ENCODE peak calls at places on chromosomes 3 and 15, in eight cellular contexts. W, H, O, V, B, Y, C and I are unnamed samples.

GRCh38 chr3:175146258-175146657 is 287.1 kb downstream of the NAALADL2 start:
- DNase-seq in W (no peak), H (no peak), O (no peak), V (no peak), B (no peak), Y (no peak), C (no peak), I (no peak)

GRCh38 chr3:48429416-48430358 is at the start of gene PLXNB1:
- DNase-seq in W (peak; percentile 62), H (peak; percentile 76), O (peak; percentile 65), V (peak; percentile 92), B (peak; percentile 75), Y (peak; percentile 47), C (peak; percentile 94), I (peak; percentile 58)

GRCh38 chr3:128490650-128491070 is 2.3 kb downstream of the GATA2 start:
- DNase-seq in W (no peak), H (no peak), O (no peak), V (no peak), B (no peak), Y (no peak), C (peak; percentile 78), I (no peak)

GRCh38 chr3:32078085-32078634 is 28.3 kb upstream of the GPD1L start:
- DNase-seq in W (no peak), H (no peak), O (no peak), V (no peak), B (no peak), Y (no peak), C (no peak), I (no peak)

GRCh38 chr15:58224068-58224467 is 85.9 kb downstream of the AQP9 start:
- DNase-seq in W (no peak), H (no peak), O (no peak), V (no peak), B (no peak), Y (no peak), C (no peak), I (peak; percentile 57)

GRCh38 chr3:154060606-154061380 is 60.4 kb upstream of the ARHGEF26 start:
- DNase-seq in W (no peak), H (no peak), O (no peak), V (no peak), B (peak; percentile 78), Y (no peak), C (no peak), I (no peak)

GRCh38 chr3:181660337-181660736 is 51.4 kb upstream of the SOX2 start:
- DNase-seq in W (no peak), H (no peak), O (no peak), V (no peak), B (no peak), Y (no peak), C (no peak), I (no peak)

GRCh38 chr15:42741710-42742109 is 4.8 kb upstream of the CDAN1 start:
- DNase-seq in W (no peak), H (no peak), O (no peak), V (no peak), B (no peak), Y (no peak), C (no peak), I (no peak)

GRCh38 chr3:37453393-37454391 is 279.3 kb upstream of the LRRFIP2 start:
- DNase-seq in W (no peak), H (peak; percentile 40), O (no peak), V (peak; percentile 82), B (no peak), Y (no peak), C (peak; percentile 83), I (peak; percentile 79)

GRCh38 chr3:158808697-158809096 is 6.8 kb downstream of the MFSD1 start:
- DNase-seq in W (no peak), H (no peak), O (peak; percentile 74), V (peak; percentile 16), B (peak; percentile 88), Y (no peak), C (no peak), I (no peak)

GRCh38 chr3:86990171-86990733 is 697 bp downstream of the VGLL3 start:
- DNase-seq in W (no peak), H (no peak), O (no peak), V (peak; percentile 81), B (no peak), Y (peak; percentile 53), C (peak; percentile 70), I (no peak)

GRCh38 chr15:66800584-66801235 is 98.7 kb downstream of the SMAD6 start:
- DNase-seq in W (no peak), H (no peak), O (no peak), V (no peak), B (peak; percentile 15), Y (peak; percentile 38), C (no peak), I (no peak)

GRCh38 chr3:53675022-53675697 is 171.1 kb downstream of the CHDH start:
- DNase-seq in W (no peak), H (no peak), O (no peak), V (no peak), B (no peak), Y (no peak), C (no peak), I (no peak)

GRCh38 chr3:146177072-146177936 is 16.3 kb upstream of the PLOD2 start:
- DNase-seq in W (no peak), H (no peak), O (no peak), V (no peak), B (no peak), Y (no peak), C (no peak), I (peak; percentile 12)

GRCh38 chr3:150497956-150498355 is 48.3 kb downstream of the SERP1 start:
- DNase-seq in W (no peak), H (no peak), O (no peak), V (no peak), B (peak; percentile 59), Y (peak; percentile 24), C (no peak), I (no peak)

DNA sequence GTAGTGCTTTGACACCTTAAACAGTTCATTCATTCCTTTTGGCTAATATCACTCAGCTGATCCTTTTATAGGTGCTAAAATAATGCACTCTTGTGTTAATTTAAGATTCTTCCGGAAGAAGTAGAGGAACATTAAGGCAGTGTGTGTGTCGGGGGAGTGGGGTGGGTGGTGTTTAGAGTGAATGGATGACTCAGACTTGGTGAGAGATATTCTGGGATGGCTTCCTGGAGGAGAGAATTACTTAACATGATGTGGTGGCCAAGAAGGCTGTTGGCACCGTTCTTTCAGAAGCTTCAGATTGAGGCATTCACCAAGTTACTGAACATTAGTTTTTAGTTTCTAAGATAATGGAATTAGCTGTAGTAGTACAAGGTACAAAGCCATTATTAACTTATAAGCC is 125.6 kb upstream of the ROPN1 start:
- DNase-seq in W (no peak), H (no peak), O (no peak), V (no peak), B (peak; percentile 82), Y (peak; percentile 6), C (no peak), I (no peak)
- H3K27ac ChIP-seq in W (no peak overlapping the region), H (no peak overlapping the region), O (no peak overlapping the region), V (no peak overlapping the region), B (peak overlapping the region; percentile 6), Y (no peak overlapping the region), C (no peak overlapping the region), I (peak overlapping the region; percentile 68)

DNA sequence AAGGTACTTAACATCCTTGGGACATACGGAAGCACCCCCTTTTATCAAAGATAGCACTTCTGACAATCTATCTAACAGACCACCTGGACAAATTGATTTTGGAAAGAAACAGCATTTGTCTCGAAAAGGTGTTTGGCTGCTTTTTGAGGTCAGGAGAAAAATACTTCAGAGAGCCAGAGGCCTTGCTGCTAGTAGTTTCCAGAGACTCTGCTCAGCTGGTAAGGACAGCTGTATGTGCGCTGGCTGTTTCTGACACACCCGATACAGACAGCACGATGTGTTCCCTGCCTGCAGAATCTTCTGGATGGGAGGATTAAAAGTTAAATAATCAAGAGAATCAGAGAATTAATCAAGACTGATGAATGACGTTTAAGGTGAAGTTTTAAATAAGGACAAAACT is 15.6 kb upstream of the GYG1 start:
- DNase-seq in W (no peak), H (no peak), O (no peak), V (no peak), B (no peak), Y (no peak), C (no peak), I (no peak)
- H3K27ac ChIP-seq in W (no peak overlapping the region), H (no peak overlapping the region), O (no peak overlapping the region), V (no peak overlapping the region), B (no peak overlapping the region), Y (no peak overlapping the region), C (no peak overlapping the region), I (peak overlapping the region; percentile 64)

DNA sequence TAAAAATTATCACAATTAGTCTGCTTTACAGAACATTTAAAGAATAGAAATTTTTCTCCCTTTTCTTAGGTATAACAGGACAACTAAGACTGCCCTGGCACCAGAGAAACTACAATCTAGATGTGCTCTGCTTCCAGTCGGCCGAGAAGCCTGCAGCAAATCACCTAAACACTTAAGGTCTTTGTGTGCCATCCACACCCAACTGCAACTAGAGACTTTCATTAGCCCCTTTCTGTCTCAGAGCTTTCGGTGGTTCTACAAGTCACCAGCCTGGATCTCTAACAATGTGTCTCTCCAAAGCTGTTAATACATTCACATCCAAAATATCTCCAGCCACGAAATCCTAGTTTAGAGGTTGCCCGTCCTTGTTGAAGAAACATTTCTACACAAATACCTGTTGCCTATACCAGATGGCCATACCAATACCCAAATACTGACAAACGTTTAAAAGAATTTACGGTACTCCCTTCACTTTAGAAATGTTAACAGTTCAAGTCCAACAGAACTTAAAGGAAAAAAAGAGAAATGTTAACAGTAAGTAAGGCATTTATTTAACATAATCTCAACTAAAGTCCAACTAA is 6.7 kb downstream of the PRC1 start:
- DNase-seq in W (no peak), H (no peak), O (no peak), V (no peak), B (no peak), Y (no peak), C (no peak), I (no peak)
- H3K27ac ChIP-seq in W (no peak overlapping the region), H (no peak overlapping the region), O (no peak overlapping the region), V (no peak overlapping the region), B (no peak overlapping the region), Y (peak overlapping the region; percentile 3), C (no peak overlapping the region), I (peak overlapping the region; percentile 46)

DNA sequence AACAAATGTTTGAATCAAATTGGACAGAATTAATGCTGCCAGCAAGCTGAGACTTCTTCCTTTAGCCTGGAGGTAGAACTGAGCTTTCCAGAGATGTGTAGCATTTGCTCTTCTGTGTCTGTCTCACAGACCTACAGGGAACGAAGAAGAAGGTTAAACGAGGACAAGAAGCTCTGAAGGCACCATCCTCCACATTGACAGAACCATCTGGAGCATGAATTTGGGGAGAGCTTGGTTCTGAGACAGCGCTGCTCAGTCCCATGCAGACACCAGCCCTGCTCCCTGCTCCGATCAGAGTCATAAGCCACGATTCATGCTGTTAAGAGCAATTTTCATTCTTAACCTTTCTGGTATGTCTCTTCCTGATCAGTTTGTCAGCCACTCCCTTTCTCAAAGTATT is 7.7 kb upstream of the KY start:
- DNase-seq in W (no peak), H (no peak), O (no peak), V (no peak), B (no peak), Y (no peak), C (no peak), I (no peak)
- H3K27ac ChIP-seq in W (no peak overlapping the region), H (no peak overlapping the region), O (no peak overlapping the region), V (no peak overlapping the region), B (no peak overlapping the region), Y (no peak overlapping the region), C (no peak overlapping the region), I (no peak overlapping the region)

GRCh38 chr15:85725019-85725418 is 69.7 kb downstream of the KLHL25 start:
- DNase-seq in W (no peak), H (no peak), O (no peak), V (no peak), B (peak; percentile 27), Y (no peak), C (no peak), I (no peak)
- H3K27ac ChIP-seq in W (peak overlapping the region; percentile 57), H (no peak overlapping the region), O (no peak overlapping the region), V (peak overlapping the region; percentile 38), B (no peak overlapping the region), Y (no peak overlapping the region), C (no peak overlapping the region), I (peak overlapping the region; percentile 78)